ENCODE peak calls at places on chromosomes 13 and 19, in eight cellular contexts. V is lower leg skin, G is AG10803, U is mammary epithelial cell, P is OCI-LY7, E is mesothelial cell of epicardium, O is astrocyte of the cerebellum, H is cardiac fibroblast. W is an unnamed sample.

GRCh38 chr19:29383696-29384095 is 142.1 kb upstream of the VSTM2B start:
- DNase-seq in V (peak; percentile 29), G (no peak), U (no peak), P (no peak), E (no peak), O (no peak), H (no peak), W (no peak)

GRCh38 chr19:12833418-12833746 is 997 bp downstream of the RTBDN start:
- DNase-seq in V (no peak), G (no peak), U (no peak), P (no peak), E (no peak), O (no peak), H (no peak), W (no peak)

GRCh38 chr19:36225219-36225892 is 10.4 kb downstream of the ZNF146 start:
- DNase-seq in V (no peak), G (peak; percentile 47), U (peak; percentile 17), P (no peak), E (no peak), O (no peak), H (peak; percentile 66), W (no peak)

GRCh38 chr13:36212789-36213188 is 1.6 kb downstream of the SOHLH2 start:
- DNase-seq in V (no peak), G (no peak), U (no peak), P (no peak), E (no peak), O (no peak), H (no peak), W (no peak)

GRCh38 chr13:30881191-30881651 is 24.9 kb upstream of the MEDAG start:
- DNase-seq in V (peak; percentile 87), G (peak; percentile 46), U (no peak), P (no peak), E (no peak), O (peak; percentile 63), H (no peak), W (no peak)

GRCh38 chr19:47419037-47419783 is at the start of gene MEIS3:
- DNase-seq in V (no peak), G (no peak), U (no peak), P (no peak), E (peak; percentile 52), O (no peak), H (no peak), W (peak; percentile 60)

GRCh38 chr13:72651196-72651595 is 76.2 kb downstream of the MZT1 start:
- DNase-seq in V (no peak), G (no peak), U (no peak), P (no peak), E (no peak), O (no peak), H (peak; percentile 5), W (no peak)

GRCh38 chr19:12983561-12984142 is 11.6 kb upstream of the NFIX start:
- DNase-seq in V (no peak), G (peak; percentile 72), U (peak; percentile 73), P (peak; percentile 79), E (peak; percentile 91), O (no peak), H (peak; percentile 81), W (peak; percentile 83)

DNA sequence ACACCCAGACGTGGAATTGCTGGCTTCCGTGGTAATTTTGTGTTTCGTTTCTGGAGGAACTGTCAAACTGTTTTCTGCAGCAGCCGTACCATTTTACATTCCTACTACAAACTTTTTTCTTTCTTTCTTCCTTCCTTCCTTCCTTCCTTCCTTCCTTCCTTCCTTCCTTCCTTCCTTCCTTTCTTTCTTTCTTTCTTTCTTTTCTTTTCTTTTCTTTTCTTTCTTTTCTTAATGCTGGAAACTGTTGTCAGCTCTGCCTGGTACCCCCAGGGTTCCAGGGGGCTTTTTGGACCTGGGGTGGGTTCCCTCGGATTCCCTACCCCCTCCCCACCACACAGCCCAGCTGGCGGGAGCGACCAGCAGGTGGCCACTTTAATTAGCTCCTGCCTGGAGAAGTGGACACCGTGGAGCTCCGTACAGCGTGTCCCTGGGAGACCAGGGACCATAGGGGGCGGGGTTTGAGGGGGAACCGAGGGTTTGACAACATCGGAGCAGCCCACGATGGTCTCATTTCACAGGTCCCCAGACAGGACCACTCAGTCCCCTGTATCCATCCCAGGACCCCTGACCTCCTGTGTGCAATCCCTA is 24.4 kb downstream of the CELF5 start:
- DNase-seq in V (no peak), G (no peak), U (no peak), P (no peak), E (no peak), O (no peak), H (no peak), W (no peak)
- TF ChIP-seq CTCF in V (no peak), G (no peak), U (no peak), P (no peak), E (no peak), O (no peak), H (no peak), W (no peak)

DNA sequence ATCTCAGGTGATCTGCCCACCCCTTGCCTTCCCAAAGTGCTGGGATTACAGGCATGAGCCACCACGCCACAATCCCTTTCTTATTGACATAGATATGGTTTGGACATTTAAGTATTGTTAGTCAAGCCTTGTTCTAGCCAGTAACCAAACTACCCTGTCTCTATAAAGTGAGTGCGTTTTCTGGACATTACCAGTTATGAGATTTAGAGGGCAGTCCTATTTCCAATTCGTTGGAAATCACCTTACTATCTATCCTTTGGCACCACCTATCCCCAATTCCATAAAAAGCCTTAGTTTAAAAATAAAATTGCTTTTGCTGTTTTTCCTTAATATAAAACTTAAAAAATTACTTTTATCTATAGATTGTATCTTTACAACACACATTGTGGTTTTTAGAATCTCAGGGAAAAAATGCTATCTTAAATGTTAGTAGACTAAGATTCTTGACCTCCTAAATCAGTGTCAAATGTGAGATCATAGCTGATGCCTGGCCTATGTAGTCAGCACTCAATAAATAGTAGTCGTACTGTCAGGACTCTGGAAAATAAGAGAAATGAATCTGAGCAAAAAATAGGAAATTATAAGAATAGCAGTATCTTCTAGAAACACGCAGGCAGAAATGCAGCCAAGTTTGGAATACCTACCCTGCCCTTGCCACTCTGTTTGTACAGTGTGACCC is 57.0 kb downstream of the NUFIP1 start:
- DNase-seq in V (no peak), G (no peak), U (no peak), P (no peak), E (no peak), O (no peak), H (peak; percentile 60), W (no peak)
- TF ChIP-seq CTCF in V (no peak), G (no peak), U (no peak), P (no peak), E (no peak), O (no peak), H (no peak), W (no peak)

DNA sequence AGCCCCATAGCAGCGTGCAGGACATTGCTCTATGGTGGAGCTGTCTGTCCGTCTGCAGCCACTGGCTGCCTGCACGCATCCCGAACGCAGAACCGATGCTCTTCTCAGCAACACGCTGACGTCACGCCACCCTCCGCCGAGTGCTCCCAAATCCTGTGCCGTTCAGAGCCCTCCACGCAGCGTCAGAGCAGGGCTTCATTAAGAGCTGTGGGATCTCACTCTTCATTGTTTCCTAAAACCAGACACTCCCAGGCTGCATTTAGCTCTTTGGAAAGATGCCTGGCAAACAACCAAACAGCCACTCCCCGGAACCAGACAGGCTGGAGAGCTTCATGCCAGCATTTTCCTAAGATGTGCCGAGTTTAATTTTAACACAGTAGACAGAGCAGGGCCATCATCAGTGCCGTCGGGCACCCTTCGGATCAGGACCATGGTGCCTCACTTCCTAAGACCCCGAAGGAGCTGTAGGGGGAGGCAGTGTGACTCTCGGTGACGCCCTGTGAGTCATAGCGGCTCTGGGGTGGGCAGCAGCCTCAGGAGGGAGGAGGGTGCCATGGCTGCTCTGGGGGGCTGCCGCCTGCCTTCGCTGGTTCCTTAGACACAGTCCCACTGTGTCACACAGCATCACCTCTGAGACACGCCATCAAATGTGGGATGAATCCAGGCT is 131.5 kb upstream of the MCF2L start:
- DNase-seq in V (no peak), G (peak; percentile 65), U (no peak), P (no peak), E (no peak), O (no peak), H (no peak), W (no peak)
- TF ChIP-seq CTCF in V (no peak), G (no peak), U (no peak), P (no peak), E (no peak), O (no peak), H (no peak), W (no peak)

GRCh38 chr19:52391135-52391534 is 6.5 kb upstream of the ZNF528 start:
- DNase-seq in V (no peak), G (no peak), U (no peak), P (no peak), E (no peak), O (no peak), H (no peak), W (no peak)
- TF ChIP-seq CTCF in V (no peak), G (no peak), U (no peak), P (peak; percentile 60), E (no peak), O (no peak), H (no peak), W (no peak)

W was measured in nephron progenitor cell.